ENCODE peak calls at places on chromosomes 12 and 14, in ten cellular contexts. One of them, this sample, is unnamed.

GRCh38 chr12:76883826-76884225 is 5.0 kb upstream of the CSRP2 start:
- DNase-seq in sigmoid colon: no peak
- DNase-seq in hippocampal formation: no peak
- DNase-seq in ELF-1: no peak
- DNase-seq in GM06990: no peak
- DNase-seq in HFF-Myc: no peak
- DNase-seq in adipocyte: no peak
- DNase-seq in pancreas: no peak
- DNase-seq in HepG2: no peak
- DNase-seq in stimulated activated CD4-positive, alpha-beta T cell treated with anti-CD3 and anti-CD28 coated beads, TNF-alpha, amount 100 ng/mL, for 1 hour: no peak
- DNase-seq in this sample: no peak

GRCh38 chr12:118436986-118437385 is 60.6 kb downstream of the SUDS3 start:
- DNase-seq in ELF-1: no peak
- DNase-seq in HepG2: no peak
- DNase-seq in sigmoid colon: no peak
- DNase-seq in stimulated activated CD4-positive, alpha-beta T cell treated with anti-CD3 and anti-CD28 coated beads, TNF-alpha, amount 100 ng/mL, for 1 hour: no peak
- DNase-seq in HFF-Myc: no peak
- DNase-seq in GM06990: no peak
- DNase-seq in pancreas: no peak
- DNase-seq in hippocampal formation: no peak
- DNase-seq in adipocyte: peak; percentile 19
- DNase-seq in this sample: no peak

GRCh38 chr12:49645151-49646039 is 22.0 kb downstream of the PRPF40B start:
- DNase-seq in adipocyte: no peak
- DNase-seq in hippocampal formation: no peak
- DNase-seq in sigmoid colon: no peak
- DNase-seq in HFF-Myc: no peak
- DNase-seq in pancreas: no peak
- DNase-seq in stimulated activated CD4-positive, alpha-beta T cell treated with anti-CD3 and anti-CD28 coated beads, TNF-alpha, amount 100 ng/mL, for 1 hour: no peak
- DNase-seq in ELF-1: no peak
- DNase-seq in HepG2: no peak
- DNase-seq in GM06990: no peak
- DNase-seq in this sample: no peak

GRCh38 chr14:65879218-65880009 is 466.9 kb downstream of the FUT8 start:
- DNase-seq in ELF-1: no peak
- DNase-seq in GM06990: no peak
- DNase-seq in adipocyte: peak; percentile 15
- DNase-seq in hippocampal formation: no peak
- DNase-seq in stimulated activated CD4-positive, alpha-beta T cell treated with anti-CD3 and anti-CD28 coated beads, TNF-alpha, amount 100 ng/mL, for 1 hour: no peak
- DNase-seq in sigmoid colon: no peak
- DNase-seq in HepG2: no peak
- DNase-seq in HFF-Myc: no peak
- DNase-seq in pancreas: no peak
- DNase-seq in this sample: no peak

GRCh38 chr12:11553871-11554533 is 95.5 kb upstream of the ETV6 start:
- DNase-seq in sigmoid colon: peak; percentile 72
- DNase-seq in stimulated activated CD4-positive, alpha-beta T cell treated with anti-CD3 and anti-CD28 coated beads, TNF-alpha, amount 100 ng/mL, for 1 hour: no peak
- DNase-seq in HepG2: peak; percentile 34
- DNase-seq in hippocampal formation: peak; percentile 10
- DNase-seq in GM06990: peak; percentile 68
- DNase-seq in pancreas: peak; percentile 23
- DNase-seq in HFF-Myc: peak; percentile 24
- DNase-seq in adipocyte: peak; percentile 81
- DNase-seq in ELF-1: peak; percentile 40
- DNase-seq in this sample: no peak

GRCh38 chr12:48779869-48780268 is 9.0 kb downstream of the ADCY6 start:
- DNase-seq in ELF-1: no peak
- DNase-seq in stimulated activated CD4-positive, alpha-beta T cell treated with anti-CD3 and anti-CD28 coated beads, TNF-alpha, amount 100 ng/mL, for 1 hour: no peak
- DNase-seq in HepG2: no peak
- DNase-seq in hippocampal formation: no peak
- DNase-seq in pancreas: no peak
- DNase-seq in sigmoid colon: no peak
- DNase-seq in adipocyte: peak; percentile 71
- DNase-seq in GM06990: no peak
- DNase-seq in HFF-Myc: no peak
- DNase-seq in this sample: no peak

GRCh38 chr14:40394634-40395340 is 962.6 kb upstream of the FBXO33 start:
- DNase-seq in sigmoid colon: no peak
- DNase-seq in ELF-1: no peak
- DNase-seq in HFF-Myc: no peak
- DNase-seq in hippocampal formation: no peak
- DNase-seq in adipocyte: no peak
- DNase-seq in stimulated activated CD4-positive, alpha-beta T cell treated with anti-CD3 and anti-CD28 coated beads, TNF-alpha, amount 100 ng/mL, for 1 hour: no peak
- DNase-seq in GM06990: no peak
- DNase-seq in pancreas: no peak
- DNase-seq in HepG2: no peak
- DNase-seq in this sample: no peak

GRCh38 chr12:93913845-93914244 is 234.5 kb upstream of the PLXNC1 start:
- DNase-seq in adipocyte: peak; percentile 77
- DNase-seq in stimulated activated CD4-positive, alpha-beta T cell treated with anti-CD3 and anti-CD28 coated beads, TNF-alpha, amount 100 ng/mL, for 1 hour: no peak
- DNase-seq in HepG2: no peak
- DNase-seq in hippocampal formation: no peak
- DNase-seq in pancreas: no peak
- DNase-seq in sigmoid colon: no peak
- DNase-seq in GM06990: no peak
- DNase-seq in HFF-Myc: peak; percentile 16
- DNase-seq in ELF-1: no peak
- DNase-seq in this sample: no peak

GRCh38 chr12:47744005-47744651 is 14.6 kb downstream of the RAPGEF3 start:
- DNase-seq in pancreas: peak; percentile 74
- DNase-seq in HepG2: peak; percentile 25
- DNase-seq in sigmoid colon: no peak
- DNase-seq in GM06990: no peak
- DNase-seq in ELF-1: peak; percentile 80
- DNase-seq in HFF-Myc: no peak
- DNase-seq in hippocampal formation: no peak
- DNase-seq in stimulated activated CD4-positive, alpha-beta T cell treated with anti-CD3 and anti-CD28 coated beads, TNF-alpha, amount 100 ng/mL, for 1 hour: peak; percentile 41
- DNase-seq in adipocyte: no peak
- DNase-seq in this sample: no peak

GRCh38 chr14:91078095-91078737 is 17.8 kb upstream of the RPS6KA5 start:
- DNase-seq in hippocampal formation: no peak
- DNase-seq in adipocyte: no peak
- DNase-seq in stimulated activated CD4-positive, alpha-beta T cell treated with anti-CD3 and anti-CD28 coated beads, TNF-alpha, amount 100 ng/mL, for 1 hour: no peak
- DNase-seq in HFF-Myc: no peak
- DNase-seq in sigmoid colon: no peak
- DNase-seq in pancreas: no peak
- DNase-seq in ELF-1: peak; percentile 5
- DNase-seq in GM06990: peak; percentile 27
- DNase-seq in HepG2: no peak
- DNase-seq in this sample: no peak

GRCh38 chr12:53543539-53543938 is 36.3 kb upstream of the NPFF start:
- DNase-seq in GM06990: no peak
- DNase-seq in adipocyte: peak; percentile 86
- DNase-seq in pancreas: peak; percentile 31
- DNase-seq in hippocampal formation: peak; percentile 60
- DNase-seq in stimulated activated CD4-positive, alpha-beta T cell treated with anti-CD3 and anti-CD28 coated beads, TNF-alpha, amount 100 ng/mL, for 1 hour: peak; percentile 1
- DNase-seq in sigmoid colon: peak; percentile 80
- DNase-seq in HFF-Myc: no peak
- DNase-seq in HepG2: peak; percentile 68
- DNase-seq in ELF-1: peak; percentile 63
- DNase-seq in this sample: peak; percentile 50

GRCh38 chr14:95197498-95198010 is 40.2 kb upstream of the DICER1 start:
- DNase-seq in GM06990: no peak
- DNase-seq in pancreas: no peak
- DNase-seq in sigmoid colon: no peak
- DNase-seq in HepG2: no peak
- DNase-seq in HFF-Myc: no peak
- DNase-seq in stimulated activated CD4-positive, alpha-beta T cell treated with anti-CD3 and anti-CD28 coated beads, TNF-alpha, amount 100 ng/mL, for 1 hour: no peak
- DNase-seq in adipocyte: no peak
- DNase-seq in hippocampal formation: no peak
- DNase-seq in ELF-1: peak; percentile 82
- DNase-seq in this sample: no peak

GRCh38 chr14:58109761-58110160 is 42.3 kb downstream of the ARMH4 start:
- DNase-seq in pancreas: no peak
- DNase-seq in adipocyte: no peak
- DNase-seq in hippocampal formation: no peak
- DNase-seq in ELF-1: no peak
- DNase-seq in GM06990: no peak
- DNase-seq in stimulated activated CD4-positive, alpha-beta T cell treated with anti-CD3 and anti-CD28 coated beads, TNF-alpha, amount 100 ng/mL, for 1 hour: no peak
- DNase-seq in HFF-Myc: no peak
- DNase-seq in HepG2: no peak
- DNase-seq in sigmoid colon: no peak
- DNase-seq in this sample: no peak

GRCh38 chr14:104218361-104219180 is 80.2 kb downstream of the KIF26A start:
- DNase-seq in ELF-1: no peak
- DNase-seq in adipocyte: no peak
- DNase-seq in sigmoid colon: peak; percentile 50
- DNase-seq in GM06990: no peak
- DNase-seq in hippocampal formation: no peak
- DNase-seq in HFF-Myc: no peak
- DNase-seq in HepG2: no peak
- DNase-seq in stimulated activated CD4-positive, alpha-beta T cell treated with anti-CD3 and anti-CD28 coated beads, TNF-alpha, amount 100 ng/mL, for 1 hour: no peak
- DNase-seq in pancreas: no peak
- DNase-seq in this sample: no peak